ENCODE peak calls at places on chromosomes 4 and X, in ten cellular contexts. N is tibial nerve; T is brain microvascular endothelial cell; M is fibroblast of lung; P is glutamatergic neuron; E is AG09319; Q is astrocyte of the cerebellum; G is lower leg skin; D is activated CD8-positive, alpha-beta T cell treated with anti-CD3 and anti-CD28 coated beads for 36 hours; U is upper lobe of left lung. O is an unnamed sample.

GRCh38 chr4:2812600-2812932 is 19.7 kb downstream of the SH3BP2 start:
- DNase-seq in N (no peak), T (no peak), M (no peak), P (no peak), E (no peak), Q (no peak), G (no peak), D (no peak), U (no peak), O (peak; percentile 49)

GRCh38 chr4:153522800-153523089 is 56.6 kb downstream of the TMEM131L start:
- DNase-seq in N (no peak), T (no peak), M (no peak), P (no peak), E (no peak), Q (no peak), G (no peak), D (peak; percentile 85), U (no peak), O (no peak)

GRCh38 chr4:169092889-169093522 is 83.0 kb upstream of the CBR4 start:
- DNase-seq in N (no peak), T (no peak), M (no peak), P (no peak), E (no peak), Q (no peak), G (no peak), D (no peak), U (no peak), O (no peak)

GRCh38 chrX:145393702-145394235 is 146.5 kb downstream of the SPANXN1 start:
- DNase-seq in N (no peak), T (no peak), M (no peak), P (no peak), E (no peak), Q (no peak), G (no peak), D (no peak), U (no peak), O (no peak)

GRCh38 chr4:160372390-160372789 is 1269.5 kb downstream of the RAPGEF2 start:
- DNase-seq in N (no peak), T (no peak), M (no peak), P (no peak), E (no peak), Q (no peak), G (no peak), D (no peak), U (no peak), O (no peak)

GRCh38 chrX:65601530-65602281 is 65.7 kb upstream of the MSN start:
- DNase-seq in N (peak; percentile 83), T (peak; percentile 87), M (peak; percentile 90), P (no peak), E (peak; percentile 67), Q (peak; percentile 69), G (peak; percentile 71), D (peak; percentile 68), U (no peak), O (peak; percentile 89)

GRCh38 chr4:88107406-88108107 is 50.9 kb downstream of the ABCG2 start:
- DNase-seq in N (no peak), T (no peak), M (peak; percentile 43), P (no peak), E (no peak), Q (no peak), G (no peak), D (no peak), U (no peak), O (peak; percentile 65)

GRCh38 chr4:17286737-17287460 is 225.0 kb downstream of the QDPR start:
- DNase-seq in N (no peak), T (no peak), M (no peak), P (no peak), E (no peak), Q (no peak), G (no peak), D (no peak), U (no peak), O (no peak)

GRCh38 chr4:96524311-96524875 is 684.5 kb downstream of the PDHA2 start:
- DNase-seq in N (no peak), T (no peak), M (no peak), P (no peak), E (no peak), Q (no peak), G (no peak), D (no peak), U (no peak), O (no peak)

GRCh38 chr4:166903408-166903807 is 330.9 kb downstream of the SPOCK3 start:
- DNase-seq in N (no peak), T (no peak), M (no peak), P (no peak), E (no peak), Q (no peak), G (no peak), D (no peak), U (no peak), O (no peak)

GRCh38 chr4:111693754-111694153 is 451.5 kb upstream of the FAM241A start:
- DNase-seq in N (no peak), T (no peak), M (no peak), P (no peak), E (no peak), Q (no peak), G (no peak), D (no peak), U (no peak), O (no peak)

GRCh38 chr4:36785965-36786364 is 458.6 kb upstream of the NWD2 start:
- DNase-seq in N (no peak), T (no peak), M (no peak), P (no peak), E (no peak), Q (no peak), G (no peak), D (no peak), U (no peak), O (no peak)

GRCh38 chrX:12970691-12971202 is 4.2 kb upstream of the TMSB4X start:
- DNase-seq in N (peak; percentile 43), T (no peak), M (peak; percentile 71), P (peak; percentile 28), E (no peak), Q (no peak), G (no peak), D (peak; percentile 68), U (no peak), O (peak; percentile 45)

GRCh38 chr4:167774646-167775045 is 317.7 kb upstream of the ANXA10 start:
- DNase-seq in N (no peak), T (no peak), M (no peak), P (no peak), E (no peak), Q (no peak), G (no peak), D (no peak), U (no peak), O (peak; percentile 16)

GRCh38 chr4:36165256-36166005 is 78.9 kb downstream of the ARAP2 start:
- DNase-seq in N (no peak), T (no peak), M (peak; percentile 17), P (no peak), E (no peak), Q (peak; percentile 27), G (no peak), D (no peak), U (no peak), O (peak; percentile 24)

GRCh38 chr4:114015444-114015899 is 36.0 kb upstream of the ARSJ start:
- DNase-seq in N (no peak), T (peak; percentile 96), M (peak; percentile 99), P (no peak), E (peak; percentile 66), Q (peak; percentile 99), G (no peak), D (no peak), U (no peak), O (peak; percentile 98)

GRCh38 chr4:177441061-177441802 is 1.0 kb downstream of the AGA start:
- DNase-seq in N (peak; percentile 10), T (no peak), M (peak; percentile 67), P (no peak), E (no peak), Q (peak; percentile 1), G (peak; percentile 27), D (peak; percentile 47), U (no peak), O (peak; percentile 58)
- TF ChIP-seq CTCF in N (no peak), T (peak; percentile 13), M (peak; percentile 25), P (peak; percentile 33), E (no peak), Q (peak; percentile 32), G (no peak), D (peak; percentile 41), U (peak; percentile 44), O (no peak)

DNA sequence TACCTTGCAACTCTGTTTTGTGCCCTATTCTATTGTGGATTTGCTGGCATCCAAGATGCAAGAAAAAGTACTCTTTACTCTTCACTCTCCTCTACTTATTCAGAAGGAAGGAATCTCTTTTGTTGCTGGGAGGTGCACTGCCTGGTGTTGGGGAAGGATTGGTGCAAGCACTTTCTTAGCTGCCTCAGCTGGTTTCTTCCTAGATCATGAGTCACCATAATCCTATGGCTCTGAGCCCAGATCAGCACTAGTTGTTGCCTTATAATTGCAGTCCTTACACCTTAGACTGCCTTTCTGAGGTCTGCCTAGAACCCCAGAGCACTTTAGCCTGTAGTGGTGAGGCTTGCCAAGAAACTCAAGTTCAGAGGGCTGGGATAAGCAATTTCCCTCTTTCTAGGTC is 37.0 kb upstream of the CT83 start:
- DNase-seq in N (no peak), T (peak; percentile 2), M (peak; percentile 4), P (no peak), E (no peak), Q (no peak), G (peak; percentile 13), D (no peak), U (no peak), O (peak; percentile 5)
- TF ChIP-seq CTCF in N (no peak), T (no peak), M (no peak), P (no peak), E (no peak), Q (no peak), G (no peak), D (no peak), U (no peak), O (no peak)

DNA sequence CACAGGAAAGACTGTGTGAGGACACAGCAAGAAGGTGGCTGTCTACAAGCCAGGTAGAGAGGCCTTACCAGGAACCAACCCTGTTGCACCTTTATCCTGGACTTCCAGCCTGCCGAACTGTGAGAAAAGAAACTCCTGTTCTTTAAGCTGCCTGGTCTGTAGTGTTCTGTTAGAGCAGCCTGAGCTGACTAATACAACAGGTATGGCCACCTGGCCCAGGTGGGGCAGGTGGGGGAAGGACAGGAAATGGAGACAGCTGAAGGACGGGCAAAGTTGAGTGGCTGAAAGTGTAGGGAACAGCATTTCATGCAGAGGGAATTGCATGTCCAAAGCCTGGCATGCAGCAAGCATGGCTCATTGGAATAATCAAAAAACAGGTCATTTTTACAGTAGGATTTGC is 35.1 kb downstream of the CYTL1 start:
- DNase-seq in N (no peak), T (no peak), M (no peak), P (no peak), E (no peak), Q (no peak), G (no peak), D (no peak), U (no peak), O (no peak)
- TF ChIP-seq CTCF in N (no peak), T (no peak), M (no peak), P (no peak), E (no peak), Q (no peak), G (no peak), D (no peak), U (no peak), O (no peak)

DNA sequence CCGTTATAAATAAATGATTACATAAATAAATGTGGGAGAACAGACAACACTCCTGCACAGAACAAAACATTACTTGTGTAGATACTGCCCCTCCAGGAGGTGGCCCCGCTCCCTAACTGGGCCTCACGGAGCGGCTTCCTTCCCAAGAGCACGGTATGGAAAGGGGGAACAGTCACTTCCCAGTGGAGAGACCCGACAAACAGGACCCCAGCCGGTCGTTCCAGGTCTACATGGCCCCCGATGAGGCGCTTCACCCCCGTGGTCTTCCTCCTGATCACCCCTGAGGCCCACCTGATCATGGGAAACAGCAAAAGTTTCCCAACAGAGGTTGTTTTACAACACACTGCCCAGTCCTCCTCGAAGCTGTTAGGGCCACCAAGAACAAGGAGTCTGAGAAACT is 6.6 kb upstream of the SLC6A8 start:
- DNase-seq in N (no peak), T (no peak), M (no peak), P (no peak), E (no peak), Q (no peak), G (no peak), D (no peak), U (no peak), O (no peak)
- TF ChIP-seq CTCF in N (no peak), T (no peak), M (no peak), P (no peak), E (no peak), Q (no peak), G (no peak), D (no peak), U (no peak), O (no peak)

O was measured in foreskin fibroblast.